ENCODE peak calls at places on chromosome 5, in five cellular contexts. J, F, M, H and S are unnamed samples.

GRCh38 chr5:154653764-154654483 is 101.3 kb upstream of the LARP1 start:
- DNase-seq in H (no peak), J (no peak), F (no peak), M (no peak), S (no peak)

GRCh38 chr5:95446560-95447221 is 55.5 kb downstream of the FAM81B start:
- DNase-seq in F (peak), M (no peak), H (no peak), J (peak), S (no peak)

GRCh38 chr5:83917261-83917908 is 196.7 kb upstream of the HAPLN1 start:
- DNase-seq in J (no peak), H (no peak), M (no peak), F (no peak), S (no peak)

GRCh38 chr5:8376478-8376877 is 507.5 kb downstream of the MTRR start:
- DNase-seq in H (no peak), J (no peak), F (no peak), M (no peak), S (no peak)

GRCh38 chr5:9851458-9851857 is 221.3 kb upstream of the TAS2R1 start:
- DNase-seq in J (peak), H (no peak), M (no peak), F (peak), S (no peak)

GRCh38 chr5:124957063-124957462 is 210.6 kb upstream of the ZNF608 start:
- DNase-seq in J (no peak), H (no peak), F (no peak), M (no peak), S (no peak)

GRCh38 chr5:110517396-110517795 is 209.1 kb downstream of the TMEM232 start:
- DNase-seq in J (no peak), M (no peak), F (peak), H (no peak), S (no peak)

GRCh38 chr5:138979684-138980275 is 104.6 kb upstream of the LRRTM2 start:
- DNase-seq in H (no peak), F (peak), J (no peak), M (no peak), S (peak)

GRCh38 chr5:39005566-39006232 is 68.5 kb downstream of the RICTOR start:
- DNase-seq in J (peak), M (no peak), F (no peak), H (no peak), S (no peak)

GRCh38 chr5:159826351-159827222 is 89.7 kb upstream of the ADRA1B start:
- DNase-seq in J (peak), M (no peak), F (peak), H (no peak), S (no peak)

GRCh38 chr5:142584843-142585242 is 101.0 kb downstream of the FGF1 start:
- DNase-seq in F (no peak), H (no peak), J (no peak), M (no peak), S (no peak)

GRCh38 chr5:154097031-154097430 is 58.3 kb downstream of the MFAP3 start:
- DNase-seq in H (no peak), M (no peak), F (peak), J (peak), S (no peak)

GRCh38 chr5:152397581-152397980 is 7.5 kb downstream of the NMUR2 start:
- DNase-seq in M (no peak), J (no peak), F (no peak), H (no peak), S (no peak)

GRCh38 chr5:168842571-168843205 is 263.5 kb upstream of the PANK3 start:
- DNase-seq in F (no peak), J (no peak), H (no peak), M (no peak), S (no peak)

GRCh38 chr5:68464424-68464823 is 248.9 kb downstream of the PIK3R1 start:
- DNase-seq in M (no peak), H (no peak), F (no peak), J (peak), S (peak)

GRCh38 chr5:149636191-149636860 is 55.0 kb downstream of the ARHGEF37 start:
- DNase-seq in J (no peak), M (no peak), H (no peak), F (no peak), S (no peak)

GRCh38 chr5:140690376-140690932 is 716 bp downstream of the HARS1 start:
- DNase-seq in M (no peak), J (no peak), H (no peak), F (peak), S (no peak)

GRCh38 chr5:141050622-141051525 is at the start of gene PCDHB1:
- DNase-seq in H (no peak), F (peak), J (no peak), M (no peak), S (no peak)

GRCh38 chr5:56048124-56048523 is 53.4 kb upstream of the IL6ST start:
- DNase-seq in H (no peak), F (no peak), M (no peak), J (no peak), S (no peak)

GRCh38 chr5:124371121-124371706 is 375.2 kb downstream of the ZNF608 start:
- DNase-seq in F (no peak), H (no peak), M (peak), J (no peak), S (no peak)

GRCh38 chr5:7877851-7878250 is 8.9 kb downstream of the MTRR start:
- DNase-seq in J (no peak), H (no peak), F (no peak), M (no peak), S (no peak)

GRCh38 chr5:76269259-76269958 is 133.7 kb upstream of the IQGAP2 start:
- DNase-seq in F (no peak), J (no peak), H (no peak), M (no peak), S (peak)

GRCh38 chr5:10762178-10762775 is 1.2 kb upstream of the DAP start:
- DNase-seq in M (no peak), F (peak), H (no peak), J (no peak), S (no peak)

GRCh38 chr5:179319741-179320281 is 25.4 kb downstream of the ADAMTS2 start:
- DNase-seq in J (no peak), H (no peak), F (no peak), M (no peak), S (no peak)

GRCh38 chr5:156475831-156476551 is 149.0 kb downstream of the SGCD start:
- DNase-seq in F (peak), H (no peak), J (peak), M (no peak), S (no peak)

GRCh38 chr5:73691301-73691700 is 65.3 kb downstream of the ARHGEF28 start:
- DNase-seq in H (no peak), F (no peak), J (no peak), M (no peak), S (no peak)

GRCh38 chr5:67233075-67233474 is 36.5 kb upstream of the CD180 start:
- DNase-seq in H (no peak), M (no peak), F (no peak), J (no peak), S (no peak)

GRCh38 chr5:98916540-98916939 is 12.3 kb downstream of the CHD1 start:
- DNase-seq in J (no peak), M (no peak), F (no peak), H (no peak), S (no peak)

GRCh38 chr5:154722936-154723335 is 32.2 kb upstream of the LARP1 start:
- DNase-seq in H (no peak), F (no peak), J (no peak), M (no peak), S (no peak)

GRCh38 chr5:95027151-95027721 is 257.7 kb downstream of the MCTP1 start:
- DNase-seq in M (no peak), J (no peak), H (no peak), F (no peak), S (no peak)

GRCh38 chr5:139492700-139493192 is 10.2 kb upstream of the STING1 start:
- DNase-seq in F (no peak), M (no peak), H (no peak), J (no peak), S (no peak)

GRCh38 chr5:74402553-74402952 is 238.0 kb downstream of the ENC1 start:
- DNase-seq in M (no peak), H (no peak), J (no peak), F (no peak), S (no peak)

GRCh38 chr5:85453026-85453349 is 1068.3 kb upstream of the EDIL3 start:
- DNase-seq in J (peak), F (no peak), H (no peak), M (no peak), S (no peak)

GRCh38 chr5:38783011-38783551 is 62.7 kb upstream of the OSMR start:
- DNase-seq in M (no peak), F (no peak), J (peak), H (no peak), S (no peak)

GRCh38 chr5:8827701-8828100 is 718.2 kb downstream of the SEMA5A start:
- DNase-seq in F (no peak), J (no peak), M (no peak), H (no peak), S (no peak)

GRCh38 chr5:318341-318897 is 3.1 kb upstream of the AHRR start:
- DNase-seq in H (no peak), F (no peak), M (no peak), J (no peak), S (no peak)

GRCh38 chr5:119355636-119356383 is at the start of gene TNFAIP8:
- DNase-seq in J (peak), H (peak), M (no peak), F (peak), S (peak)

GRCh38 chr5:74636149-74636548 is 4.4 kb downstream of the ENC1 start:
- DNase-seq in M (no peak), F (no peak), H (no peak), J (no peak), S (no peak)

GRCh38 chr5:14685757-14686156 is 21.2 kb downstream of the OTULIN start:
- DNase-seq in M (no peak), F (no peak), H (peak), J (peak), S (no peak)